ENCODE peak calls at places on chromosomes 3 and 15, in six cellular contexts. I is AG04450, T is SJSA1, X is PC-9, A is right lobe of liver, K is hepatocyte. R is an unnamed sample.

GRCh38 chr3:135106445-135106844 is 311.4 kb downstream of the EPHB1 start:
- DNase-seq in I (no peak), T (no peak), X (no peak), A (no peak), K (peak), R (peak)

GRCh38 chr15:74396146-74396438 is 28.6 kb upstream of the CYP11A1 start:
- DNase-seq in I (no peak), T (no peak), X (no peak), A (no peak), K (no peak), R (no peak)

GRCh38 chr3:178384302-178384939 is 151.8 kb upstream of the KCNMB2 start:
- DNase-seq in I (no peak), T (no peak), X (no peak), A (no peak), K (no peak), R (no peak)

GRCh38 chr3:168988867-168989266 is 674.6 kb downstream of the MECOM start:
- DNase-seq in I (no peak), T (no peak), X (no peak), A (no peak), K (no peak), R (no peak)

GRCh38 chr3:119258915-119259314 is 18.2 kb upstream of the B4GALT4 start:
- DNase-seq in I (no peak), T (no peak), X (no peak), A (no peak), K (no peak), R (peak)

GRCh38 chr15:51401872-51402517 is 60.5 kb downstream of the GLDN start:
- DNase-seq in I (no peak), T (no peak), X (no peak), A (peak), K (peak), R (peak)

GRCh38 chr3:45628746-45629145 is 34.2 kb downstream of the LIMD1 start:
- DNase-seq in I (no peak), T (no peak), X (no peak), A (no peak), K (peak), R (peak)

GRCh38 chr3:144816366-144816765 is 844.7 kb downstream of the DIPK2A start:
- DNase-seq in I (no peak), T (no peak), X (no peak), A (no peak), K (no peak), R (no peak)

GRCh38 chr3:98561727-98562521 is 30.1 kb downstream of the GPR15 start:
- DNase-seq in I (no peak), T (no peak), X (peak), A (no peak), K (no peak), R (no peak)

GRCh38 chr3:45566951-45567411 is 27.6 kb upstream of the LIMD1 start:
- DNase-seq in I (no peak), T (no peak), X (no peak), A (no peak), K (no peak), R (no peak)

GRCh38 chr3:55716611-55717225 is 229.6 kb upstream of the WNT5A start:
- DNase-seq in I (no peak), T (no peak), X (no peak), A (no peak), K (peak), R (no peak)

GRCh38 chr3:111069974-111070751 is 1.5 kb upstream of the NECTIN3 start:
- DNase-seq in I (no peak), T (no peak), X (no peak), A (peak), K (peak), R (no peak)

GRCh38 chr3:194387276-194387675 is 11.8 kb downstream of the GP5 start:
- DNase-seq in I (no peak), T (no peak), X (no peak), A (no peak), K (no peak), R (no peak)

GRCh38 chr3:128619146-128619890 is 31.3 kb downstream of the RPN1 start:
- DNase-seq in I (peak), T (no peak), X (no peak), A (no peak), K (no peak), R (peak)

GRCh38 chr3:53626876-53627275 is 132.5 kb downstream of the CACNA1D start:
- DNase-seq in I (no peak), T (no peak), X (no peak), A (no peak), K (no peak), R (no peak)

GRCh38 chr3:142563491-142563997 is 15.0 kb downstream of the ATR start:
- DNase-seq in I (no peak), T (no peak), X (no peak), A (no peak), K (no peak), R (no peak)

GRCh38 chr3:126557761-126558160 is 971 bp downstream of the C3orf22 start:
- DNase-seq in I (no peak), T (peak), X (no peak), A (no peak), K (no peak), R (no peak)

GRCh38 chr3:185318136-185318535 is 44.8 kb upstream of the MAP3K13 start:
- DNase-seq in I (no peak), T (no peak), X (peak), A (no peak), K (no peak), R (no peak)

GRCh38 chr15:82950746-82951370 is 1.7 kb downstream of the HOMER2 start:
- DNase-seq in I (no peak), T (no peak), X (no peak), A (no peak), K (no peak), R (no peak)

GRCh38 chr3:191301017-191301416 is 28.2 kb upstream of the CCDC50 start:
- DNase-seq in I (no peak), T (no peak), X (peak), A (no peak), K (no peak), R (no peak)

GRCh38 chr3:59392116-59392515 is 342.3 kb upstream of the CFAP20DC start:
- DNase-seq in I (no peak), T (no peak), X (no peak), A (no peak), K (no peak), R (no peak)

GRCh38 chr3:197490098-197490497 is 65.7 kb downstream of the BDH1 start:
- DNase-seq in I (no peak), T (peak), X (peak), A (no peak), K (peak), R (peak)

GRCh38 chr3:80244390-80244789 is 476.6 kb upstream of the ROBO1 start:
- DNase-seq in I (peak), T (no peak), X (no peak), A (no peak), K (no peak), R (no peak)

GRCh38 chr15:52558196-52558595 is 10.6 kb downstream of the ARPP19 start:
- DNase-seq in I (no peak), T (peak), X (no peak), A (no peak), K (peak), R (peak)

GRCh38 chr15:55758580-55758986 is 15.6 kb upstream of the PRTG start:
- DNase-seq in I (no peak), T (no peak), X (no peak), A (no peak), K (no peak), R (no peak)

GRCh38 chr3:153552887-153553604 is 391.0 kb downstream of the RAP2B start:
- DNase-seq in I (no peak), T (no peak), X (no peak), A (no peak), K (no peak), R (no peak)

GRCh38 chr3:59816312-59816711 is 766.5 kb upstream of the CFAP20DC start:
- DNase-seq in I (no peak), T (no peak), X (peak), A (no peak), K (no peak), R (no peak)

GRCh38 chr15:99434506-99435137 is 131.2 kb upstream of the MEF2A start:
- DNase-seq in I (no peak), T (no peak), X (no peak), A (peak), K (no peak), R (no peak)

GRCh38 chr3:128338536-128339400 is 127.9 kb downstream of the DNAJB8 start:
- DNase-seq in I (no peak), T (no peak), X (peak), A (no peak), K (no peak), R (no peak)

GRCh38 chr3:111509308-111509707 is 32.7 kb upstream of the CD96 start:
- DNase-seq in I (no peak), T (no peak), X (no peak), A (no peak), K (no peak), R (no peak)

GRCh38 chr3:46086083-46086437 is 58.8 kb upstream of the XCR1 start:
- DNase-seq in I (no peak), T (no peak), X (no peak), A (no peak), K (no peak), R (no peak)

GRCh38 chr3:33758278-33758677 is 40.2 kb upstream of the PDCD6IP start:
- DNase-seq in I (no peak), T (no peak), X (no peak), A (no peak), K (no peak), R (no peak)

GRCh38 chr15:74399100-74399499 is 31.7 kb upstream of the CYP11A1 start:
- DNase-seq in I (no peak), T (no peak), X (no peak), A (no peak), K (no peak), R (no peak)

GRCh38 chr3:54917862-54918261 is 10.0 kb downstream of the LRTM1 start:
- DNase-seq in I (no peak), T (no peak), X (no peak), A (no peak), K (no peak), R (no peak)

GRCh38 chr3:53259427-53260259 is 3.8 kb upstream of the TKT start:
- DNase-seq in I (no peak), T (no peak), X (no peak), A (peak), K (no peak), R (no peak)

DNA sequence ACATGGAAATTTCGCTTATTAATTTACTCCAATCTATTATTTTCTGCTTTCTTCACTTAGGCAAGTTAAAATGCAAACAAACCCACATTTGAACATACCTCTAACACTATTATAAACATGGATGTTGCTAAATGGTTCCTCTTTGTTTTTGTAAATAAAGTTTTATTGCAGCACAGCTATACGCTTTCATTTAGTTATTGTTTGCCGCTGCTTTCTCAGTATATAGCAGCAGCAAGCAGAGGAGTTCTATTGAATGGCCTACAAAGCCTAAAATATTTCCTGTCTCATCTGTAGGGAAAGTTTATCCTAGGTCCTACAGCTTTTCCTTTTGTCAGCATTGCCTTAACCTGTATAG is 7.9 kb upstream of the CHD2 start:
- DNase-seq in I (no peak), T (no peak), X (no peak), A (no peak), K (no peak), R (no peak)
- H3K4me3 ChIP-seq in I (no peak), T (no peak), X (no peak), A (no peak), K (no peak), R (no peak)

GRCh38 chr15:62464705-62465104 is 299.6 kb upstream of the C2CD4B start:
- DNase-seq in I (no peak), T (no peak), X (no peak), A (no peak), K (no peak), R (peak)
- H3K4me3 ChIP-seq in I (no peak), T (no peak), X (no peak), A (no peak), K (no peak), R (no peak)

GRCh38 chr3:10193692-10194327 is 29.1 kb downstream of the IRAK2 start:
- DNase-seq in I (no peak), T (no peak), X (no peak), A (no peak), K (no peak), R (no peak)
- H3K4me3 ChIP-seq in I (no peak), T (no peak), X (no peak), A (no peak), K (no peak), R (no peak)

GRCh38 chr15:28098766-28099554 is at the start of gene OCA2:
- DNase-seq in I (no peak), T (no peak), X (no peak), A (no peak), K (peak), R (peak)

GRCh38 chr15:28098360-28098765 is 752 bp downstream of the OCA2 start:
- DNase-seq in I (no peak), T (no peak), X (no peak), A (no peak), K (no peak), R (no peak)

GRCh38 chr15:28100516-28101195 is 1.5 kb upstream of the OCA2 start:
- DNase-seq in I (no peak), T (peak), X (no peak), A (no peak), K (no peak), R (no peak)

GRCh38 chr15:28101201-28101600 is 2.1 kb upstream of the OCA2 start:
- DNase-seq in I (no peak), T (no peak), X (no peak), A (no peak), K (no peak), R (no peak)

DNA sequence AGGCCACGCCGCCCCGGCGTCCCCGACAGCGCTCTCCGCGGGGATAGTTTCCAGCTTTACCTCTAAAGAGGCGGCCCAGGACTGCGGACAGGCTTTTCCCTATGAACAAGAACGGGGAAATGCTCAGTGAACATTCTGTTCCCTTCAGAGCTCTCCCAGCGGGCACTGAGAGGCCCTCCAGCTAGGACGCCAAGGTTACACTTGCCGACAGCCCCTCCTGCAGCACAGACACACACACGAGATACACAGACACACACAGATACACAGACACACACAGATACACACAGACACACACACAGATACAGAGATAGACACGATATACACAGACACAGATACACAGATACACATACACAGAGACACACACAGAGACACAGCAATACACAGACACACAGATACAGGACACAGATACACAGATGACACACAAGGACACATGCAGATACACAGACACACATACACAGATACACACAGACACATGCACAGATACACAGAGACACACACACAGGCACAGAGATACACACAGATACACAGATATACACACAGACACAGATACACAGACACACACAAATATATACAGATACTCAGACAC is 533 bp upstream of the OCA2 start:
- DNase-seq in I (no peak), T (no peak), X (no peak), A (no peak), K (no peak), R (no peak)
- H3K4me3 ChIP-seq in I (peak), T (no peak), X (no peak), A (no peak), K (no peak), R (no peak)

GRCh38 chr15:33125883-33126535 is 68.5 kb downstream of the FMN1 start:
- DNase-seq in I (no peak), T (no peak), X (no peak), A (no peak), K (no peak), R (no peak)

GRCh38 chr15:33124275-33124674 is 70.2 kb downstream of the FMN1 start:
- DNase-seq in I (no peak), T (no peak), X (no peak), A (no peak), K (no peak), R (no peak)

GRCh38 chr15:33131880-33132279 is 62.6 kb downstream of the FMN1 start:
- DNase-seq in I (no peak), T (no peak), X (no peak), A (no peak), K (no peak), R (no peak)

DNA sequence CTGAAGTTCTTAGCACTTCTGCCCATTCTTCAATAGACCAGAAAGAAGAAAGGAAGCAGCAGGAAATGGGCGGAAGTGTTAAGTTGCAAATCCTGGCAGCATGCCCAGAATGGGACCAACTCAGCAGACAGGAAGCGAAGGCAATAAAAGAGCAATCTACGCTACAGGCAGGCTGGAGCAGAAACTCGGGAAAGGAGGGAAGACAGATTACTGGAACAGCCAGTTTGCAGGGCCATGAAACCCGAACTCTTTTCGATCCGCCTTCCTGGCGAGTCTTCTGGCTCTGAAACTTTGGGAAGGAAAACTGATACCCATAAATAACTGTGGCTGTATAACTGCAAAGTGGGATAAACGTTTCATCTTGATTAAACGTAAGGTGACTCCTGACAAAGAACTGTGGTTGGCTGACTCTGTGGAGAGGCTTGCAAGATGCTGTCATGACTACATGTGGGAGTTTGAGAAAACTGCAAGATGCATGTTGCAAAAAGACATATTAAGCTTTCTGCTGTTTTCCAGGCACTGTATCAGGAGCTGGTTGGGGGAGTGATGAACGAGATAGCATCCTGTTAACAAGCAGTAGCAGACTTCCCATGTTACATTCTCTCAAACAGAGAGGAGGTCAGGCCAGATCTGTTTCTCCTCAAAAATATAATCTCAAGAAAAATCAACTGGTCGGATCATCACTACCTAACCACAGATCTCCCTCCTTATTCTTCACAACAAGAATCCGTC is 67.8 kb downstream of the FMN1 start:
- DNase-seq in I (peak), T (peak), X (no peak), A (peak), K (peak), R (no peak)
- H3K4me3 ChIP-seq in I (peak), T (no peak), X (no peak), A (no peak), K (no peak), R (no peak)

R was measured in trophoblast cell.